ENCODE peak calls at places on chromosomes 13 and 19, in eight cellular contexts. W is cardiac muscle cell; O is stomach; H is tibial artery; C is transverse colon; R is psoas muscle; V is CD8-positive, alpha-beta memory T cell; F is Karpas-422. A is an unnamed sample. For H3K9me3, the result is how much of the 10 kb centered on the place peaks cover.

GRCh38 chr19:14476663-14477401 is 1.7 kb upstream of the PTGER1 start:
- DNase-seq in W (peak), O (peak), H (no peak), C (peak), R (no peak), V (peak), F (peak), A (no peak)

GRCh38 chr19:11115042-11115441 is 25.8 kb downstream of the LDLR start:
- DNase-seq in W (no peak), O (no peak), H (no peak), C (no peak), R (no peak), V (no peak), F (no peak), A (no peak)

GRCh38 chr19:38665950-38666661 is 18.7 kb downstream of the ACTN4 start:
- DNase-seq in W (peak), O (no peak), H (peak), C (peak), R (peak), V (no peak), F (no peak), A (peak)

GRCh38 chr13:85405316-85405897 is 393.8 kb downstream of the SLITRK6 start:
- DNase-seq in W (no peak), O (no peak), H (no peak), C (no peak), R (no peak), V (no peak), F (no peak), A (no peak)

GRCh38 chr19:40262422-40262821 is 22.7 kb downstream of the AKT2 start:
- DNase-seq in W (no peak), O (no peak), H (no peak), C (no peak), R (no peak), V (no peak), F (no peak), A (no peak)

GRCh38 chr19:35757231-35757748 is 461 bp upstream of the HSPB6 start:
- DNase-seq in W (peak), O (peak), H (peak), C (peak), R (peak), V (no peak), F (peak), A (peak)

GRCh38 chr13:88107486-88108044 is 436.4 kb downstream of the SLITRK5 start:
- DNase-seq in W (no peak), O (no peak), H (no peak), C (no peak), R (no peak), V (no peak), F (no peak), A (no peak)

GRCh38 chr13:105587786-105588185 is 947.7 kb downstream of the EFNB2 start:
- DNase-seq in W (no peak), O (no peak), H (no peak), C (no peak), R (no peak), V (no peak), F (no peak), A (no peak)

GRCh38 chr13:73224708-73225107 is 165.9 kb downstream of the KLF5 start:
- DNase-seq in W (peak), O (no peak), H (no peak), C (no peak), R (no peak), V (no peak), F (no peak), A (no peak)

GRCh38 chr19:33405491-33406461 is 32.3 kb downstream of the CEBPG start:
- DNase-seq in W (no peak), O (no peak), H (peak), C (no peak), R (peak), V (peak), F (no peak), A (peak)

GRCh38 chr13:98910501-98910951 is 67.3 kb downstream of the DOCK9 start:
- DNase-seq in W (peak), O (no peak), H (no peak), C (no peak), R (no peak), V (no peak), F (no peak), A (no peak)

GRCh38 chr13:98900442-98900841 is 77.4 kb downstream of the DOCK9 start:
- DNase-seq in W (no peak), O (no peak), H (no peak), C (no peak), R (no peak), V (no peak), F (no peak), A (no peak)

GRCh38 chr19:48023518-48023917 is 20.4 kb downstream of the CABP5 start:
- DNase-seq in W (no peak), O (no peak), H (no peak), C (no peak), R (no peak), V (no peak), F (no peak), A (no peak)

GRCh38 chr13:38582133-38582532 is 104.7 kb upstream of the FREM2 start:
- DNase-seq in W (peak), O (no peak), H (no peak), C (no peak), R (no peak), V (no peak), F (peak), A (no peak)

GRCh38 chr13:113905018-113905417 is 41.1 kb upstream of the GAS6 start:
- DNase-seq in W (no peak), O (peak), H (no peak), C (no peak), R (no peak), V (no peak), F (no peak), A (no peak)

GRCh38 chr13:20128459-20128927 is 32.4 kb downstream of the GJA3 start:
- DNase-seq in W (no peak), O (peak), H (no peak), C (peak), R (no peak), V (no peak), F (no peak), A (no peak)

GRCh38 chr19:13770013-13770635 is 4.1 kb upstream of the C19orf53 start:
- DNase-seq in W (no peak), O (no peak), H (no peak), C (no peak), R (no peak), V (no peak), F (no peak), A (no peak)

GRCh38 chr13:110277357-110277950 is 29.5 kb downstream of the COL4A1 start:
- DNase-seq in W (no peak), O (no peak), H (no peak), C (no peak), R (no peak), V (no peak), F (no peak), A (no peak)

GRCh38 chr19:42062381-42062780 is 7.6 kb downstream of the GRIK5 start:
- DNase-seq in W (no peak), O (no peak), H (no peak), C (no peak), R (no peak), V (no peak), F (no peak), A (no peak)

GRCh38 chr13:40161008-40161694 is 505.3 kb downstream of the FOXO1 start:
- DNase-seq in W (no peak), O (no peak), H (no peak), C (no peak), R (no peak), V (no peak), F (peak), A (no peak)

DNA sequence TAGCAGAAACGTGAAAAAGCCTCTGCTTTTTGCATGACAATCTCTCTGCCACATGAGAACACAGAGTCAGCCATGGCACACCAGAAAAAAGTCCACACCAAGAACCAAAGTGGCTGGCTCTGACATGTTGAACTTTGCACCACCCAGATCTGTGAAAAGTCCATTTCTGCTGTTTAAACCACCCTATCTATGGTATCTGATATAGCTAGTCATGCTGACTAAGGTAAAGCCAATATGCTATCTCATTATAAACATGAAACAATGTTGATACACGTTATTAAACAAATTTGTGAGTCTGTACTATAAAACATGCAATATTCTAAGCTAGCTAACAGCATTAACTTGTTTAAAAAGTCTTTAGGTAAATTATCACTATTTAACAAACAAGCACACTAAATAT is 21.0 kb upstream of the ZNF432 start:
- DNase-seq in W (no peak), O (no peak), H (no peak), C (no peak), R (no peak), V (no peak), F (no peak), A (no peak)
- H3K9me3 ChIP-seq in W (under half), O (half or more), H (under half), C (half or more), R (half or more), V (half or more), F (half or more), A (under half)

DNA sequence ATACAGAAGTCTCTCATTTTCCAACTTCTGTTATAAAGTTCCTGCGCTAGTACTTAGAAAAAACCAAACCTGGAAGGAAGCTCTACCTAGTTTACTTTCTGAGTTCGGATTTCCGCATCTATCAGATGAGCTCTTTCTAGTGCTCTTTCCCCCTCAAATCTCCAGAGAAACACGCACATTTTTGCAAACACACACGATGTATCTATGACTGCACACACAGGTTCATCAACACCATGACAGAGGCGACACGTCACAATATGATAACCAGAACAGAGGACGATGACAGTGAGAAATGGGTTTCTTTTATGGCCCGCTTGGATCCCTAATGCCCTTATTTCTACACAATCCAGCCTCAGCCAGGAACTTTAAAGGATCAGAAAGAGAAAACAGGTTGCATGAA is 612 bp upstream of the LRRC63 start:
- DNase-seq in W (peak), O (no peak), H (no peak), C (no peak), R (no peak), V (peak), F (peak), A (no peak)
- H3K27ac ChIP-seq in W (no peak), O (peak), H (no peak), C (peak), R (no peak), V (peak), F (no peak), A (no peak)

GRCh38 chr13:63010072-63010658 is 1594.5 kb upstream of the PCDH20 start:
- DNase-seq in W (no peak), O (no peak), H (no peak), C (no peak), R (no peak), V (no peak), F (no peak), A (no peak)
- H3K9me3 ChIP-seq in W (under half), O (under half), H (under half), C (under half), R (under half), V (under half), F (under half), A (under half)

GRCh38 chr13:48748681-48749080 is 95.0 kb downstream of the CYSLTR2 start:
- DNase-seq in W (no peak), O (no peak), H (no peak), C (no peak), R (no peak), V (no peak), F (no peak), A (no peak)

GRCh38 chr13:48746816-48747215 is 93.1 kb downstream of the CYSLTR2 start:
- DNase-seq in W (peak), O (no peak), H (no peak), C (no peak), R (no peak), V (no peak), F (no peak), A (no peak)

GRCh38 chr13:48749699-48750473 is 96.2 kb downstream of the CYSLTR2 start:
- DNase-seq in W (peak), O (peak), H (peak), C (peak), R (peak), V (peak), F (peak), A (peak)

GRCh38 chr13:48750588-48751383 is 97.1 kb downstream of the CYSLTR2 start:
- DNase-seq in W (peak), O (no peak), H (peak), C (peak), R (peak), V (no peak), F (no peak), A (no peak)

DNA sequence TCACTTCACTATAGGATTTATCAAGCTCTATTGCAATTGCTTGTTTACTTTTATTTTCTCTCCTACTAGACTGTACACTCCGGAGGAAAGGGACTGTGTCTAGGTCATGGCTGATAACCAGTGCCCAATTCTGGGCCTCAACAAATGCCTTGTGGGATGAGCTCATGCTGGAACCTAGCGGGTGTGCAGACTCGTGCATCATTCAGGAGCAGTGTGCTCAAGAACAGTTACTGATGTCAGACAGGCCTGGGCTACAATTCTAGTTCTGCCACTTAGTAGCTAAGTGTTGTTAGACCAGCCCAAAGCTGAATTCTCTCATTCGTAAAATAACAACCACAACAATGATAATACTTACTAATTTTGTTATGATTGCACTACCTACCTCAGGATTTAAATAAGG is 95.4 kb downstream of the CYSLTR2 start:
- DNase-seq in W (peak), O (no peak), H (no peak), C (no peak), R (no peak), V (no peak), F (no peak), A (no peak)
- H3K27ac ChIP-seq in W (no peak), O (no peak), H (peak), C (no peak), R (no peak), V (no peak), F (no peak), A (no peak)

GRCh38 chr19:56873493-56873892 is 33.0 kb upstream of the PEG3 start:
- DNase-seq in W (no peak), O (no peak), H (no peak), C (no peak), R (no peak), V (no peak), F (no peak), A (no peak)

GRCh38 chr19:56868446-56868845 is 27.9 kb upstream of the PEG3 start:
- DNase-seq in W (no peak), O (no peak), H (no peak), C (no peak), R (no peak), V (no peak), F (no peak), A (no peak)

GRCh38 chr19:56874530-56874929 is 34.0 kb upstream of the PEG3 start:
- DNase-seq in W (no peak), O (no peak), H (no peak), C (no peak), R (no peak), V (no peak), F (no peak), A (no peak)

GRCh38 chr19:56866563-56866962 is 26.0 kb upstream of the PEG3 start:
- DNase-seq in W (no peak), O (no peak), H (no peak), C (no peak), R (no peak), V (no peak), F (no peak), A (no peak)

DNA sequence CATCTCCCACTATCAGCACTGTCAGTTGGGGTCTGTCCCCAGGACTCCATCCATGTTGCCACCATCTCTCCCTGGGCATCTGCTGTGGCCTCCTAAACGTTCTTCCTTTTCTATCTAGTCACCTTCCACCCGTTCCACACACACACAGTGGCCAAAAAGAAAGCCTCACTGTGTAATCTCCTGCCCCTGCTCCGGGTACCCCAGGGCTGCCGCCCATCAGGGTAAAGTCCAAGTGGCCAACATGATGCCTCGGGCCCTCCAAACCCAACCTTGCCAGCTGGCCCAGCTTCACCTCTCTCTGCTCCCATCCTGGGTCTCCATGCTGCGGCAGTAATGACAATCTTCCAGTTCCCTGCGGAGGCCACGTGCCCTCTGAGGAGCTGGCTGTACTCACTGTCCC is 29.4 kb upstream of the PEG3 start:
- DNase-seq in W (no peak), O (no peak), H (no peak), C (no peak), R (no peak), V (no peak), F (no peak), A (no peak)
- H3K9me3 ChIP-seq in W (under half), O (under half), H (under half), C (under half), R (under half), V (under half), F (under half), A (under half)

DNA sequence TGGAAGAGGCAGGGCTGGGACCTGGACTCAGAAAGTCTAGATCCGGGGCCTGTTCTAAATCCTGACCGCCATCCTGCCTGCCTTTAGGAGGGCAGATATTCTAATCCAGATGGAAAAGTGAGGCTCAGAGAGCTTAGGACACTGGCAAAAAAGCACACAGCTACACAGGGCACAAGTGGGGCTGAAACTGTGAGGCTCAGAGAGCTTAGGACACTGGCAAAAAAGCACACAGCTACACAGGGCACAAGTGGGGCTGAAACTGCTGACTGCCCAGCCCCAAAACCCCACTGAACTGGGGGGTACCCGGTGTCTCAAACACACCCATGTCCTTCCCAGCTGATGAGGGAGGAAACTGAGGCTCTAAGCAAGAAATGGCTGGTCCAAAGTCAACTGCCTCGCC is 2.0 kb downstream of the AKT1S1 start:
- DNase-seq in W (no peak), O (no peak), H (no peak), C (no peak), R (no peak), V (no peak), F (no peak), A (no peak)
- H3K27ac ChIP-seq in W (peak), O (peak), H (peak), C (peak), R (peak), V (peak), F (peak), A (no peak)

DNA sequence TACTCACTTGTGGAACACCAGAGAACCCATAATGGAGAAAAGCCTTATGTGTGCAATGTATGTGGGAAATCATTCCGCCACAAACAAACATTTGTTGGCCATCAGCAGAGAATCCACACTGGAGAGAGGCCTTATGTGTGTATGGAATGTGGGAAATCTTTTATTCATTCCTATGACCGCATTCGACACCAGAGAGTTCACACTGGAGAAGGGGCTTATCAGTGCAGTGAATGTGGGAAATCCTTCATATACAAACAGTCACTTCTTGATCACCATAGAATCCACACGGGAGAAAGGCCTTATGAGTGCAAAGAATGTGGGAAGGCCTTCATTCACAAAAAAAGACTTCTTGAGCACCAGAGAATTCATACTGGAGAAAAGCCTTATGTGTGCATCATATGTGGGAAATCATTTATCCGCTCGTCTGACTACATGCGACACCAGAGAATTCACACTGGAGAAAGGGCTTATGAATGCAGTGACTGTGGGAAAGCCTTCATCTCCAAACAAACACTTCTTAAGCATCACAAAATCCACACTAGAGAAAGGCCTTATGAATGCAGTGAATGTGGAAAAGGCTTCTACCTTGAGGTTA is 10.9 kb downstream of the ZNF549 start:
- DNase-seq in W (no peak), O (no peak), H (no peak), C (no peak), R (no peak), V (no peak), F (no peak), A (no peak)
- H3K9me3 ChIP-seq in W (under half), O (half or more), H (half or more), C (half or more), R (half or more), V (half or more), F (half or more), A (half or more)

DNA sequence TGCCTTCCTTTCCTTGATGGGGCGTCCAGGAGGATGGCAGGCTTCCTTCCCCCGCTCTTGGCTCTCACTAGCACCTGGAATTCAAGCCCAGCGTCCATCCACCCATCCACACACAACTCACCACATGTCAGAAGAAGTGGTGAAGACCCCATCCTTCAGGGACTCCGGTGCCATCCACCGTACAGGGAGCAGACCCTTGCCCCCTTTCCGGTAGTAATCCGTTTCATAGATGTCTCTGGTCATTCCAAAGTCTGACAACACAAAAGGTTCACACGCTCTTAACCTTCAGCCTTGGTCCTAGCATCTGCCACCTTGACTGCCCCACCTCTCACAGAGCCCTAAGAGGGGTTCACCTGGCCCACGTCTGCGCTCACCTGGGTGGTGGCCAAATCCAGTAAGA is 51.0 kb downstream of the ZNF557 start:
- DNase-seq in W (no peak), O (no peak), H (peak), C (no peak), R (no peak), V (no peak), F (no peak), A (no peak)
- H3K27ac ChIP-seq in W (no peak), O (no peak), H (no peak), C (no peak), R (no peak), V (no peak), F (no peak), A (no peak)

DNA sequence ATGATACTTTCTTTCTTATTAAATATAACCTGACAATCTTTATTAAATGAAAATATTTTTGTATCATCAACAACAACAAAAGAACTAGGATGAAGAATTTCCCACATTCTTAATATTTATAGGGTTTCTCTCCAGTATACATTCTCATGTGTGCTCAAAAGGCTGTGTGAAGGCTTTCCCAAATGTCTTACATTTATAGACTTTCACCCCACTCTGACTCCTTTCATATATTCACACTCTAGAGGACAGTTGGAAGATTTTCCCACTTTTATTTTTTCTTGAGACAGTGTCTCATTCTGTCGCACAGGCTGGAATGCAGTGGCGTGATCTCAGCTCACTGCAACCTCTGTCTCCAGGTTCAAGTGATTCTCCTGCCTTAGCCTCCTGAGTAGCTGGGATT is 22.4 kb downstream of the ZNF14 start:
- DNase-seq in W (no peak), O (no peak), H (no peak), C (no peak), R (no peak), V (no peak), F (peak), A (no peak)
- H3K9me3 ChIP-seq in W (under half), O (half or more), H (under half), C (half or more), R (half or more), V (half or more), F (half or more), A (under half)